ENCODE peak calls at places on chromosomes 6 and 20, in seven cellular contexts. Y is foreskin keratinocyte, W is neural progenitor cell, R is BJ, N is mesothelial cell of epicardium, D is mucosa of descending colon, O is GM20000. V is an unnamed sample.

GRCh38 chr6:358432-358831 is 33.1 kb upstream of the IRF4 start:
- DNase-seq in O (no peak), W (no peak), D (no peak), N (no peak), Y (no peak), R (no peak), V (no peak)

GRCh38 chr6:108732101-108732870 is 115.9 kb upstream of the ARMC2 start:
- DNase-seq in D (peak; percentile 43), N (no peak), O (no peak), R (no peak), Y (peak; percentile 87), W (peak; percentile 36), V (no peak)

GRCh38 chr6:132405143-132405915 is 4.1 kb upstream of the MOXD1 start:
- DNase-seq in R (no peak), W (no peak), N (no peak), Y (peak; percentile 42), D (no peak), O (peak; percentile 63), V (peak; percentile 30)

GRCh38 chr6:127923135-127923534 is 22.3 kb upstream of the THEMIS start:
- DNase-seq in R (no peak), W (no peak), N (no peak), O (no peak), Y (no peak), D (no peak), V (no peak)

GRCh38 chr20:3889489-3890409 is 562 bp downstream of the PANK2 start:
- DNase-seq in O (peak; percentile 62), D (peak; percentile 57), R (no peak), N (peak; percentile 26), W (no peak), Y (peak; percentile 28), V (no peak)

GRCh38 chr20:41048475-41049242 is 20.0 kb downstream of the TOP1 start:
- DNase-seq in W (peak; percentile 57), N (no peak), O (no peak), D (no peak), Y (no peak), R (no peak), V (no peak)

GRCh38 chr6:137832110-137832509 is 34.9 kb upstream of the TNFAIP3 start:
- DNase-seq in N (no peak), O (no peak), Y (peak; percentile 98), R (peak; percentile 55), D (no peak), W (no peak), V (no peak)

GRCh38 chr6:33217246-33217645 is 8.9 kb downstream of the RING1 start:
- DNase-seq in R (no peak), O (peak; percentile 1), D (no peak), N (no peak), Y (peak; percentile 81), W (no peak), V (no peak)

GRCh38 chr20:10863337-10864060 is 189.7 kb upstream of the JAG1 start:
- DNase-seq in D (peak; percentile 29), N (no peak), R (peak; percentile 31), Y (peak; percentile 74), W (no peak), O (no peak), V (no peak)

GRCh38 chr20:36408219-36408618 is 102.1 kb downstream of the DLGAP4 start:
- DNase-seq in W (peak; percentile 49), O (no peak), D (peak; percentile 36), N (no peak), R (no peak), Y (peak; percentile 90), V (no peak)

GRCh38 chr6:43798688-43799444 is 28.9 kb downstream of the VEGFA start:
- DNase-seq in D (peak; percentile 89), Y (peak; percentile 54), R (peak; percentile 44), W (no peak), O (peak; percentile 41), N (no peak), V (no peak)

GRCh38 chr6:38171997-38172738 is 352.6 kb downstream of the ZFAND3 start:
- DNase-seq in Y (no peak), N (no peak), R (no peak), W (no peak), O (no peak), D (no peak), V (no peak)

GRCh38 chr6:141464490-141464889 is 668.2 kb upstream of the GJE1 start:
- DNase-seq in Y (no peak), R (peak; percentile 37), W (no peak), N (no peak), D (no peak), O (peak; percentile 30), V (no peak)

GRCh38 chr20:48657426-48658197 is 170.2 kb downstream of the PREX1 start:
- DNase-seq in Y (peak; percentile 49), N (peak; percentile 52), W (peak; percentile 82), O (peak; percentile 88), R (no peak), D (peak; percentile 68), V (peak; percentile 57)

GRCh38 chr6:43774776-43775583 is 5.0 kb downstream of the VEGFA start:
- DNase-seq in N (peak; percentile 48), Y (peak; percentile 58), O (peak; percentile 89), R (no peak), W (peak; percentile 93), D (peak; percentile 84), V (no peak)

GRCh38 chr20:37627060-37627766 is 66.6 kb upstream of the CTNNBL1 start:
- DNase-seq in R (no peak), Y (peak; percentile 26), O (peak; percentile 49), W (peak; percentile 88), D (peak; percentile 66), N (peak; percentile 59), V (no peak)

GRCh38 chr20:9172908-9173307 is 104.0 kb downstream of the PLCB4 start:
- DNase-seq in O (no peak), W (no peak), Y (no peak), R (no peak), D (no peak), N (no peak), V (no peak)

GRCh38 chr6:142850653-142851434 is 94.1 kb downstream of the HIVEP2 start:
- DNase-seq in W (no peak), Y (no peak), O (no peak), D (no peak), R (no peak), N (no peak), V (no peak)

GRCh38 chr6:159973951-159974350 is 5.1 kb downstream of the IGF2R start:
- DNase-seq in R (no peak), O (peak; percentile 39), W (no peak), D (no peak), Y (peak; percentile 82), N (no peak), V (no peak)

GRCh38 chr6:84191802-84192201 is 35.6 kb downstream of the CEP162 start:
- DNase-seq in D (no peak), W (no peak), Y (no peak), O (no peak), R (no peak), N (no peak), V (no peak)

GRCh38 chr6:35603326-35604202 is 85.2 kb downstream of the FKBP5 start:
- DNase-seq in O (no peak), D (no peak), N (no peak), W (no peak), R (no peak), Y (no peak), V (no peak)

GRCh38 chr6:149024361-149024760 is 277.5 kb downstream of the UST start:
- DNase-seq in W (no peak), R (no peak), O (no peak), D (no peak), N (no peak), Y (no peak), V (no peak)

GRCh38 chr6:82246802-82247633 is 526 bp downstream of the IBTK start:
- DNase-seq in O (peak; percentile 35), D (peak; percentile 77), Y (no peak), W (peak; percentile 88), R (no peak), N (peak; percentile 38), V (no peak)

GRCh38 chr20:20083796-20084195 is 31.5 kb downstream of the CFAP61 start:
- DNase-seq in O (peak; percentile 43), D (no peak), W (peak; percentile 58), N (no peak), Y (peak; percentile 18), R (no peak), V (peak; percentile 22)

GRCh38 chr6:161829186-161829794 is 555.4 kb upstream of the AGPAT4 start:
- DNase-seq in D (no peak), Y (no peak), R (no peak), W (peak; percentile 16), O (no peak), N (no peak), V (no peak)
- TF ChIP-seq CTCF in D (no peak), Y (no peak), R (no peak), W (no peak), O (no peak), N (no peak), V (no peak)

DNA sequence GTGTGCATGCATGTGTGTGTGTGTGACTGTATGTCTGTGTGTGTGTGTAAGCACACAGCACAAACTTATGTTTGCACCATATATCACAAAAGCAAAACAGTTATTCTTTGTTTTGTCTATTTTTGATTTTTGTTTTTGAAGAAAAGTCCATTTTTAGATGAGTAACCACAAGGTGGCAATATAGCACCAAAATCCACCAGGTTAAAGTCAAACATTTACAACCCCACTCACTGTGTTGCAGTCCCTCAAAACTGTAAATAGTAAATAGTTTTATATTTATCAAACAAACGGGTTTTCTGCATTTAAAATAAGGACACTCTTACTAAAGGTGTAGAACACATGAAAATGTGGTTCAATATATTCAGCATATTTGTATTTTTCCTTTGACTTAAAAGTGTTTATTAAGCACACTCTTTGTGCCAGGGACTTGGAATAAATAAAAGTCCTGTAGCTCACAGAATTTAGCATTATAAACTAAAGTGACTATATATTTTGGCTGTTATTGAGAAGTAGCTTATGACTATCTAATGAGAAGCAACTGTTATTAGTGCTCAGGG is 118.5 kb downstream of the GFRAL start:
- DNase-seq in O (no peak), N (no peak), Y (peak; percentile 13), W (peak; percentile 43), D (peak; percentile 17), R (no peak), V (no peak)
- TF ChIP-seq CTCF in O (no peak), N (peak; percentile 85), Y (peak; percentile 85), W (peak; percentile 83), D (no peak), R (peak; percentile 54), V (peak; percentile 39)

DNA sequence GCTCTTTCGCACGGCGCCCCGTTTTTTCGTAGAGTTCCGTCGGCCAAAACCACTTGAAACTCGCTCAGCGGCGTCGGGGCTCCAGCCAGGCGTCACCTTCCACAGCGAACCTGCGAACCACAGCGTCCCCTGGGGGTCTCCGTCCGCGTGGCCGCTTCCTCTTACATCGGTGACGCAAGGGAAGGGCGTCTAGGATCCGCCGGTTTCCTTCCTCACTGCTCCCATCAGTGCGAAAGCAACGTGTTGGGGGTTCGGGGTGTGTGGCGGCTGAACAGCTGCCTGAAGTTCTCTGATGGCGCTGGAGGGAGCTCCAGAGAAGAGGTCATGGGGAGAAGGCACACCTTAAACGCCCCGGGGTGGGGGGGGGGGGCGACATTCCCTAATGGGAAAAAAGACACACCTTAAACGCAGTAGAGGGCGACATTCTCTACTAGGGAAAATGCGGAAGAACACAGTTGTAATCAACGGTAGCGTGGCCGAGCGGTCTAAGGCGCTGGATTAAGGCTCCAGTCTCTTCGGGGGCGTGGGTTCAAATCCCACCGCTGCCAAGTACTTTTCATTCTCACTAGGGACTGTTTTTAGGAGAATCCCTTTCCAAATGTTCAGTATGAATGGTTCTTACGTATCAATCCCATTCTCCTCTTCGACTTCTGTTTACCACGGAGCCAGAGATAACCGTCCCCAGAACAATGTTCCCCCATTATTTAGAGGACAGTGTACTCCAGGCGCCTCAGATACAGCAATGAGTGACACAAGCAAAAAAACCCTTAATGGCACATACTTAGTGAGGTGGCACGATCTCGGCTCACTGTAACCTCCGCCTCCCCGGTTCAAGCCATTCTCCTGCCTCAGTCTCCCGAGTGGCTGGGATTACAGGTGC is 16.3 kb downstream of the ZNF311 start:
- DNase-seq in N (peak; percentile 51), O (peak; percentile 56), Y (peak; percentile 75), W (peak; percentile 95), R (no peak), D (peak; percentile 79), V (no peak)
- TF ChIP-seq CTCF in N (peak; percentile 56), O (peak; percentile 17), Y (peak; percentile 74), W (peak; percentile 81), R (peak; percentile 53), D (no peak), V (no peak)

GRCh38 chr6:91081452-91082067 is 494.7 kb upstream of the MAP3K7 start:
- DNase-seq in D (peak; percentile 15), Y (peak; percentile 49), O (peak; percentile 35), N (no peak), W (peak; percentile 71), R (no peak), V (peak; percentile 7)
- TF ChIP-seq CTCF in D (peak; percentile 16), Y (peak; percentile 77), O (peak; percentile 33), N (peak; percentile 78), W (peak; percentile 86), R (peak; percentile 62), V (peak; percentile 65)

V was measured in GM12864.